ENCODE peak calls at places on chromosomes 16 and 17, in six cellular contexts. One of them, this sample, is unnamed.

GRCh38 chr17:27631409-27631755 is 394 bp downstream of the LGALS9 start:
- DNase-seq in Peyer's patch: peak; percentile 42
- DNase-seq in CD4-positive, alpha-beta memory T cell: peak; percentile 18
- DNase-seq in neuronal stem cell: no peak
- DNase-seq in IMR-90: no peak
- DNase-seq in keratinocyte: peak; percentile 62
- DNase-seq in this sample: peak; percentile 20

GRCh38 chr17:47172698-47173565 is 16.2 kb downstream of the CDC27 start:
- DNase-seq in Peyer's patch: no peak
- DNase-seq in CD4-positive, alpha-beta memory T cell: no peak
- DNase-seq in neuronal stem cell: no peak
- DNase-seq in IMR-90: no peak
- DNase-seq in keratinocyte: no peak
- DNase-seq in this sample: no peak

GRCh38 chr17:34306466-34306865 is 12.8 kb upstream of the CCL8 start:
- DNase-seq in Peyer's patch: no peak
- DNase-seq in CD4-positive, alpha-beta memory T cell: no peak
- DNase-seq in neuronal stem cell: no peak
- DNase-seq in IMR-90: peak; percentile 87
- DNase-seq in keratinocyte: no peak
- DNase-seq in this sample: no peak

GRCh38 chr16:88835818-88836217 is 20.9 kb downstream of the GALNS start:
- DNase-seq in Peyer's patch: no peak
- DNase-seq in CD4-positive, alpha-beta memory T cell: no peak
- DNase-seq in neuronal stem cell: no peak
- DNase-seq in IMR-90: no peak
- DNase-seq in keratinocyte: no peak
- DNase-seq in this sample: no peak

GRCh38 chr17:19348081-19348650 is 14.4 kb downstream of the B9D1 start:
- DNase-seq in Peyer's patch: no peak
- DNase-seq in CD4-positive, alpha-beta memory T cell: no peak
- DNase-seq in neuronal stem cell: no peak
- DNase-seq in IMR-90: no peak
- DNase-seq in keratinocyte: no peak
- DNase-seq in this sample: no peak

GRCh38 chr17:57938061-57938502 is 17.1 kb downstream of the CUEDC1 start:
- DNase-seq in Peyer's patch: no peak
- DNase-seq in CD4-positive, alpha-beta memory T cell: no peak
- DNase-seq in neuronal stem cell: no peak
- DNase-seq in IMR-90: no peak
- DNase-seq in keratinocyte: no peak
- DNase-seq in this sample: no peak

GRCh38 chr17:72967263-72967962 is 125.1 kb downstream of the SLC39A11 start:
- DNase-seq in Peyer's patch: no peak
- DNase-seq in CD4-positive, alpha-beta memory T cell: no peak
- DNase-seq in neuronal stem cell: no peak
- DNase-seq in IMR-90: no peak
- DNase-seq in keratinocyte: no peak
- DNase-seq in this sample: no peak

GRCh38 chr16:55021595-55022475 is 91.2 kb downstream of the IRX5 start:
- DNase-seq in Peyer's patch: no peak
- DNase-seq in CD4-positive, alpha-beta memory T cell: no peak
- DNase-seq in neuronal stem cell: no peak
- DNase-seq in IMR-90: no peak
- DNase-seq in keratinocyte: peak; percentile 19
- DNase-seq in this sample: no peak

GRCh38 chr17:17913695-17914332 is 58.4 kb downstream of the TOM1L2 start:
- DNase-seq in Peyer's patch: peak; percentile 25
- DNase-seq in CD4-positive, alpha-beta memory T cell: no peak
- DNase-seq in neuronal stem cell: no peak
- DNase-seq in IMR-90: peak; percentile 90
- DNase-seq in keratinocyte: peak; percentile 95
- DNase-seq in this sample: no peak

GRCh38 chr16:19095699-19096098 is 18.1 kb upstream of the ITPRIPL2 start:
- DNase-seq in Peyer's patch: no peak
- DNase-seq in CD4-positive, alpha-beta memory T cell: no peak
- DNase-seq in neuronal stem cell: no peak
- DNase-seq in IMR-90: no peak
- DNase-seq in keratinocyte: no peak
- DNase-seq in this sample: no peak

GRCh38 chr17:59512844-59513383 is 52.5 kb upstream of the DHX40 start:
- DNase-seq in Peyer's patch: no peak
- DNase-seq in CD4-positive, alpha-beta memory T cell: no peak
- DNase-seq in neuronal stem cell: no peak
- DNase-seq in IMR-90: no peak
- DNase-seq in keratinocyte: no peak
- DNase-seq in this sample: no peak

GRCh38 chr16:2795714-2796143 is 2.5 kb upstream of the PRSS41 start:
- DNase-seq in Peyer's patch: no peak
- DNase-seq in CD4-positive, alpha-beta memory T cell: no peak
- DNase-seq in neuronal stem cell: no peak
- DNase-seq in IMR-90: no peak
- DNase-seq in keratinocyte: no peak
- DNase-seq in this sample: no peak

GRCh38 chr17:44581868-44582267 is 24.6 kb downstream of the FZD2 start:
- DNase-seq in Peyer's patch: no peak
- DNase-seq in CD4-positive, alpha-beta memory T cell: no peak
- DNase-seq in neuronal stem cell: no peak
- DNase-seq in IMR-90: no peak
- DNase-seq in keratinocyte: no peak
- DNase-seq in this sample: no peak

GRCh38 chr17:29151567-29151966 is 28.6 kb downstream of the MYO18A start:
- DNase-seq in Peyer's patch: no peak
- DNase-seq in CD4-positive, alpha-beta memory T cell: no peak
- DNase-seq in neuronal stem cell: no peak
- DNase-seq in IMR-90: peak; percentile 73
- DNase-seq in keratinocyte: peak; percentile 60
- DNase-seq in this sample: no peak

GRCh38 chr16:88773812-88774291 is 11.2 kb downstream of the PIEZO1 start:
- DNase-seq in Peyer's patch: no peak
- DNase-seq in CD4-positive, alpha-beta memory T cell: no peak
- DNase-seq in neuronal stem cell: no peak
- DNase-seq in IMR-90: peak; percentile 93
- DNase-seq in keratinocyte: no peak
- DNase-seq in this sample: no peak

GRCh38 chr17:61639818-61640217 is 48.8 kb upstream of the NACA2 start:
- DNase-seq in Peyer's patch: no peak
- DNase-seq in CD4-positive, alpha-beta memory T cell: no peak
- DNase-seq in neuronal stem cell: no peak
- DNase-seq in IMR-90: no peak
- DNase-seq in keratinocyte: no peak
- DNase-seq in this sample: no peak

GRCh38 chr17:412211-413015 is 59.8 kb upstream of the RPH3AL start:
- DNase-seq in Peyer's patch: peak; percentile 45
- DNase-seq in CD4-positive, alpha-beta memory T cell: peak; percentile 76
- DNase-seq in neuronal stem cell: peak; percentile 53
- DNase-seq in IMR-90: peak; percentile 64
- DNase-seq in keratinocyte: no peak
- DNase-seq in this sample: peak; percentile 60

GRCh38 chr17:83183150-83183820 is 103.9 kb downstream of the METRNL start:
- DNase-seq in Peyer's patch: peak; percentile 12
- DNase-seq in CD4-positive, alpha-beta memory T cell: no peak
- DNase-seq in neuronal stem cell: no peak
- DNase-seq in IMR-90: no peak
- DNase-seq in keratinocyte: no peak
- DNase-seq in this sample: no peak

GRCh38 chr16:24309222-24309905 is 53.2 kb downstream of the CACNG3 start:
- DNase-seq in Peyer's patch: no peak
- DNase-seq in CD4-positive, alpha-beta memory T cell: no peak
- DNase-seq in neuronal stem cell: no peak
- DNase-seq in IMR-90: peak; percentile 39
- DNase-seq in keratinocyte: no peak
- DNase-seq in this sample: no peak

GRCh38 chr17:51540151-51540550 is 279.8 kb downstream of the UTP18 start:
- DNase-seq in Peyer's patch: no peak
- DNase-seq in CD4-positive, alpha-beta memory T cell: no peak
- DNase-seq in neuronal stem cell: no peak
- DNase-seq in IMR-90: no peak
- DNase-seq in keratinocyte: no peak
- DNase-seq in this sample: no peak

GRCh38 chr17:76753061-76753961 is 15.4 kb downstream of the MFSD11 start:
- DNase-seq in Peyer's patch: no peak
- DNase-seq in CD4-positive, alpha-beta memory T cell: peak; percentile 73
- DNase-seq in neuronal stem cell: no peak
- DNase-seq in IMR-90: no peak
- DNase-seq in keratinocyte: no peak
- DNase-seq in this sample: no peak

GRCh38 chr16:85936761-85937343 is 37.9 kb downstream of the IRF8 start:
- DNase-seq in Peyer's patch: no peak
- DNase-seq in CD4-positive, alpha-beta memory T cell: no peak
- DNase-seq in neuronal stem cell: no peak
- DNase-seq in IMR-90: no peak
- DNase-seq in keratinocyte: no peak
- DNase-seq in this sample: no peak

GRCh38 chr17:6472517-6472916 is 28.3 kb downstream of the PIMREG start:
- DNase-seq in Peyer's patch: no peak
- DNase-seq in CD4-positive, alpha-beta memory T cell: no peak
- DNase-seq in neuronal stem cell: no peak
- DNase-seq in IMR-90: no peak
- DNase-seq in keratinocyte: no peak
- DNase-seq in this sample: no peak

GRCh38 chr16:84710686-84711085 is 10.9 kb downstream of the USP10 start:
- DNase-seq in Peyer's patch: no peak
- DNase-seq in CD4-positive, alpha-beta memory T cell: no peak
- DNase-seq in neuronal stem cell: no peak
- DNase-seq in IMR-90: no peak
- DNase-seq in keratinocyte: no peak
- DNase-seq in this sample: no peak

GRCh38 chr16:84709609-84710008 is 9.8 kb downstream of the USP10 start:
- DNase-seq in Peyer's patch: no peak
- DNase-seq in CD4-positive, alpha-beta memory T cell: no peak
- DNase-seq in neuronal stem cell: no peak
- DNase-seq in IMR-90: no peak
- DNase-seq in keratinocyte: no peak
- DNase-seq in this sample: no peak

GRCh38 chr16:84703671-84704070 is 3.9 kb downstream of the USP10 start:
- DNase-seq in Peyer's patch: no peak
- DNase-seq in CD4-positive, alpha-beta memory T cell: no peak
- DNase-seq in neuronal stem cell: no peak
- DNase-seq in IMR-90: no peak
- DNase-seq in keratinocyte: no peak
- DNase-seq in this sample: no peak

GRCh38 chr16:84704253-84704652 is 4.5 kb downstream of the USP10 start:
- DNase-seq in Peyer's patch: no peak
- DNase-seq in CD4-positive, alpha-beta memory T cell: no peak
- DNase-seq in neuronal stem cell: no peak
- DNase-seq in IMR-90: no peak
- DNase-seq in keratinocyte: no peak
- DNase-seq in this sample: no peak

DNA sequence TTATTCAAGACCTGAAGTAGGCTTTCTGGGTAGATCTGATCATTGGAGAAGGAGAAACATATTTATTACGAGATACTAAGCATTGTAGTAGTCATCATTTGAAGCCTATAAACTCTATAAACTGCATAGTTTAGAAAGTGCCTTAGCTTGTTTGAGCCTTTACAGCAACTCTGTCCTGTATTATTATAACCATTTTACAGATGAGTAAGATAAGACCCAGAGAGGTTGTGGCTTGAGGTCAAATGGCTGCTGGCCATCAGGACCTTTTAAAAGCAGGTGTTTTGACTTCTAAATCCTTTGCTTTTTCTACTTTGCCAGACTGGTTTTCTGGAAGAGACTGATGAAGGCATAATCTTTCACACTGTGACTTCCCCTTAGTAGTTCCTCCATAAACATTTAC is 7.1 kb downstream of the USP10 start:
- DNase-seq in Peyer's patch: no peak
- DNase-seq in CD4-positive, alpha-beta memory T cell: no peak
- DNase-seq in neuronal stem cell: no peak
- DNase-seq in IMR-90: no peak
- DNase-seq in keratinocyte: no peak
- DNase-seq in this sample: no peak
- H3K27ac ChIP-seq in Peyer's patch: no peak overlapping the region
- H3K27ac ChIP-seq in CD4-positive, alpha-beta memory T cell: no peak overlapping the region
- H3K27ac ChIP-seq in neuronal stem cell: no peak overlapping the region
- H3K27ac ChIP-seq in IMR-90: no peak overlapping the region
- H3K27ac ChIP-seq in keratinocyte: no peak overlapping the region
- H3K27ac ChIP-seq in this sample: no peak overlapping the region

GRCh38 chr17:79533116-79533515 is 77.7 kb downstream of the RBFOX3 start:
- DNase-seq in Peyer's patch: no peak
- DNase-seq in CD4-positive, alpha-beta memory T cell: no peak
- DNase-seq in neuronal stem cell: no peak
- DNase-seq in IMR-90: no peak
- DNase-seq in keratinocyte: no peak
- DNase-seq in this sample: no peak

GRCh38 chr17:79532107-79532790 is 78.6 kb downstream of the RBFOX3 start:
- DNase-seq in Peyer's patch: no peak
- DNase-seq in CD4-positive, alpha-beta memory T cell: no peak
- DNase-seq in neuronal stem cell: no peak
- DNase-seq in IMR-90: no peak
- DNase-seq in keratinocyte: no peak
- DNase-seq in this sample: no peak

GRCh38 chr17:79535728-79536025 is 75.2 kb downstream of the RBFOX3 start:
- DNase-seq in Peyer's patch: no peak
- DNase-seq in CD4-positive, alpha-beta memory T cell: no peak
- DNase-seq in neuronal stem cell: no peak
- DNase-seq in IMR-90: no peak
- DNase-seq in keratinocyte: no peak
- DNase-seq in this sample: no peak

GRCh38 chr17:79534851-79535727 is 75.8 kb downstream of the RBFOX3 start:
- DNase-seq in Peyer's patch: no peak
- DNase-seq in CD4-positive, alpha-beta memory T cell: no peak
- DNase-seq in neuronal stem cell: no peak
- DNase-seq in IMR-90: no peak
- DNase-seq in keratinocyte: no peak
- DNase-seq in this sample: no peak

DNA sequence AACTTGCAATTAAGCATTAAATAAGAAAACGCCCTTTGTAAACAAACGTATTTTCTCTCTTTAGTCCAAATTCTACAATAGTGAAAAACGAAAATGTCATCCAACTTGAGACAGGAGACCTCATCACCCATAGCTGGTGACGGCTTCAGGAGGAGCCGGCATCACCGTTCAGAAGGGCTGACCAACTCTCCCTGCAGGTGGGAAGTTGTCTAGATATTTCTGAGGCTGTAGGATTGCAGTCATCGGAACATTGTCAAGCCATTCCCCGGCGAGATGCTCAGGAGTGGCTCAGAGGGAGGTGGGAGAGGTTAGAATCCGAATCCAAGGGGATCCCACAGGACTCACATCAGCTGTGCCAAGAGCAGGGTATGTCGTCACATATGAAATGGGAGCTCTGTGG is 76.7 kb downstream of the RBFOX3 start:
- DNase-seq in Peyer's patch: no peak
- DNase-seq in CD4-positive, alpha-beta memory T cell: no peak
- DNase-seq in neuronal stem cell: no peak
- DNase-seq in IMR-90: no peak
- DNase-seq in keratinocyte: no peak
- DNase-seq in this sample: no peak
- H3K27me3 ChIP-seq in Peyer's patch: no peaks in the 10 kb centered on the region
- H3K27me3 ChIP-seq in CD4-positive, alpha-beta memory T cell: no peaks in the 10 kb centered on the region
- H3K27me3 ChIP-seq in neuronal stem cell: no peaks in the 10 kb centered on the region
- H3K27me3 ChIP-seq in IMR-90: no peaks in the 10 kb centered on the region
- H3K27me3 ChIP-seq in keratinocyte: peaks cover 11% of the 10 kb centered on the region
- H3K27me3 ChIP-seq in this sample: no peaks in the 10 kb centered on the region

GRCh38 chr16:17372383-17372782 is 98.4 kb downstream of the XYLT1 start:
- DNase-seq in Peyer's patch: no peak
- DNase-seq in CD4-positive, alpha-beta memory T cell: no peak
- DNase-seq in neuronal stem cell: no peak
- DNase-seq in IMR-90: peak; percentile 39
- DNase-seq in keratinocyte: no peak
- DNase-seq in this sample: no peak
- H3K4me1 ChIP-seq in Peyer's patch: peaks cover 43% of the 10 kb centered on the region
- H3K4me1 ChIP-seq in CD4-positive, alpha-beta memory T cell: peaks cover 89% of the 10 kb centered on the region
- H3K4me1 ChIP-seq in neuronal stem cell: peaks cover 31% of the 10 kb centered on the region
- H3K4me1 ChIP-seq in IMR-90: peaks cover 4% of the 10 kb centered on the region
- H3K4me1 ChIP-seq in keratinocyte: no peaks in the 10 kb centered on the region
- H3K4me1 ChIP-seq in this sample: peaks cover 46% of the 10 kb centered on the region

GRCh38 chr16:714558-715447 is at the start of gene METRN:
- DNase-seq in Peyer's patch: peak; percentile 94
- DNase-seq in CD4-positive, alpha-beta memory T cell: peak; percentile 84
- DNase-seq in neuronal stem cell: peak; percentile 87
- DNase-seq in IMR-90: peak; percentile 78
- DNase-seq in keratinocyte: no peak
- DNase-seq in this sample: peak; percentile 88
- H3K27ac ChIP-seq in Peyer's patch: no peak within 1 kb of the TSS
- H3K27ac ChIP-seq in CD4-positive, alpha-beta memory T cell: no peak within 1 kb of the TSS
- H3K27ac ChIP-seq in neuronal stem cell: peak within 1 kb of the TSS; percentile 97
- H3K27ac ChIP-seq in IMR-90: no peak within 1 kb of the TSS
- H3K27ac ChIP-seq in keratinocyte: peak within 1 kb of the TSS; percentile 20
- H3K27ac ChIP-seq in this sample: no peak within 1 kb of the TSS